ENCODE peak calls at places on chromosomes 16 and 17, in four cellular contexts. One of them, this sample, is unnamed.

GRCh38 chr17:55005520-55005919 is 37.0 kb downstream of the STXBP4 start:
- DNase-seq in cardiac septum: no peak
- DNase-seq in lung microvascular endothelial cell: peak
- DNase-seq in GM03348: peak
- DNase-seq in this sample: peak

GRCh38 chr16:64206877-64207276 is 915.0 kb downstream of the CDH11 start:
- DNase-seq in cardiac septum: no peak
- DNase-seq in lung microvascular endothelial cell: no peak
- DNase-seq in GM03348: no peak
- DNase-seq in this sample: peak

GRCh38 chr16:14510939-14511797 is 118.9 kb downstream of the PARN start:
- DNase-seq in cardiac septum: no peak
- DNase-seq in lung microvascular endothelial cell: peak
- DNase-seq in GM03348: peak
- DNase-seq in this sample: peak

GRCh38 chr16:7025616-7026190 is 306.9 kb upstream of the RBFOX1 start:
- DNase-seq in cardiac septum: no peak
- DNase-seq in lung microvascular endothelial cell: peak
- DNase-seq in GM03348: peak
- DNase-seq in this sample: peak

GRCh38 chr17:57519199-57519598 is 225.9 kb downstream of the CCDC182 start:
- DNase-seq in cardiac septum: no peak
- DNase-seq in lung microvascular endothelial cell: no peak
- DNase-seq in GM03348: no peak
- DNase-seq in this sample: peak

GRCh38 chr17:11898526-11899235 is 98.6 kb downstream of the ZNF18 start:
- DNase-seq in cardiac septum: no peak
- DNase-seq in lung microvascular endothelial cell: peak
- DNase-seq in GM03348: no peak
- DNase-seq in this sample: no peak

GRCh38 chr16:10738231-10739077 is 5.2 kb upstream of the NUBP1 start:
- DNase-seq in cardiac septum: peak
- DNase-seq in lung microvascular endothelial cell: peak
- DNase-seq in GM03348: peak
- DNase-seq in this sample: peak

GRCh38 chr16:9703731-9704130 is 478.5 kb downstream of the GRIN2A start:
- DNase-seq in cardiac septum: no peak
- DNase-seq in lung microvascular endothelial cell: no peak
- DNase-seq in GM03348: no peak
- DNase-seq in this sample: no peak

GRCh38 chr16:4660454-4661007 is 32.8 kb upstream of the NUDT16L1 start:
- DNase-seq in cardiac septum: no peak
- DNase-seq in lung microvascular endothelial cell: peak
- DNase-seq in GM03348: no peak
- DNase-seq in this sample: no peak

GRCh38 chr17:75738218-75738802 is 17.1 kb downstream of the ITGB4 start:
- DNase-seq in cardiac septum: peak
- DNase-seq in lung microvascular endothelial cell: no peak
- DNase-seq in GM03348: peak
- DNase-seq in this sample: peak

GRCh38 chr16:4053663-4054479 is 62.4 kb downstream of the ADCY9 start:
- DNase-seq in cardiac septum: no peak
- DNase-seq in lung microvascular endothelial cell: peak
- DNase-seq in GM03348: peak
- DNase-seq in this sample: peak

GRCh38 chr16:6362321-6362720 is 970.3 kb upstream of the RBFOX1 start:
- DNase-seq in cardiac septum: no peak
- DNase-seq in lung microvascular endothelial cell: no peak
- DNase-seq in GM03348: no peak
- DNase-seq in this sample: no peak

GRCh38 chr17:29091591-29092291 is 48.8 kb downstream of the PIPOX start:
- DNase-seq in cardiac septum: no peak
- DNase-seq in lung microvascular endothelial cell: no peak
- DNase-seq in GM03348: no peak
- DNase-seq in this sample: no peak

GRCh38 chr17:17089206-17089550 is 46.9 kb downstream of the MPRIP start:
- DNase-seq in cardiac septum: peak
- DNase-seq in lung microvascular endothelial cell: no peak
- DNase-seq in GM03348: no peak
- DNase-seq in this sample: no peak

GRCh38 chr17:45752246-45752645 is 31.9 kb upstream of the CRHR1 start:
- DNase-seq in cardiac septum: peak
- DNase-seq in lung microvascular endothelial cell: no peak
- DNase-seq in GM03348: no peak
- DNase-seq in this sample: no peak

GRCh38 chr16:48942996-48943395 is 333.0 kb upstream of the N4BP1 start:
- DNase-seq in cardiac septum: no peak
- DNase-seq in lung microvascular endothelial cell: no peak
- DNase-seq in GM03348: no peak
- DNase-seq in this sample: no peak

GRCh38 chr17:50428831-50429424 is 2.9 kb downstream of the ACSF2 start:
- DNase-seq in cardiac septum: no peak
- DNase-seq in lung microvascular endothelial cell: no peak
- DNase-seq in GM03348: no peak
- DNase-seq in this sample: no peak

GRCh38 chr17:6574689-6575595 is 18.6 kb upstream of the PITPNM3 start:
- DNase-seq in cardiac septum: no peak
- DNase-seq in lung microvascular endothelial cell: peak
- DNase-seq in GM03348: peak
- DNase-seq in this sample: peak

GRCh38 chr16:2039286-2040030 is 8.2 kb downstream of the NTHL1 start:
- DNase-seq in cardiac septum: peak
- DNase-seq in lung microvascular endothelial cell: peak
- DNase-seq in GM03348: peak
- DNase-seq in this sample: peak

GRCh38 chr17:40356906-40357861 is 7.4 kb downstream of the GJD3 start:
- DNase-seq in cardiac septum: no peak
- DNase-seq in lung microvascular endothelial cell: no peak
- DNase-seq in GM03348: no peak
- DNase-seq in this sample: peak

GRCh38 chr17:77478899-77479298 is 338.1 kb downstream of the SEC14L1 start:
- DNase-seq in cardiac septum: no peak
- DNase-seq in lung microvascular endothelial cell: no peak
- DNase-seq in GM03348: no peak
- DNase-seq in this sample: no peak

GRCh38 chr17:50604470-50604869 is 30.2 kb upstream of the ABCC3 start:
- DNase-seq in cardiac septum: no peak
- DNase-seq in lung microvascular endothelial cell: peak
- DNase-seq in GM03348: peak
- DNase-seq in this sample: peak

GRCh38 chr17:42518755-42519545 is 17.1 kb upstream of the NAGLU start:
- DNase-seq in cardiac septum: no peak
- DNase-seq in lung microvascular endothelial cell: peak
- DNase-seq in GM03348: no peak
- DNase-seq in this sample: no peak

GRCh38 chr17:77887464-77888241 is 70.8 kb upstream of the TNRC6C start:
- DNase-seq in cardiac septum: peak
- DNase-seq in lung microvascular endothelial cell: peak
- DNase-seq in GM03348: peak
- DNase-seq in this sample: peak

GRCh38 chr17:42359133-42359532 is 29.1 kb downstream of the STAT3 start:
- DNase-seq in cardiac septum: no peak
- DNase-seq in lung microvascular endothelial cell: no peak
- DNase-seq in GM03348: no peak
- DNase-seq in this sample: no peak

GRCh38 chr17:65707780-65708179 is 146.3 kb upstream of the AXIN2 start:
- DNase-seq in cardiac septum: no peak
- DNase-seq in lung microvascular endothelial cell: no peak
- DNase-seq in GM03348: no peak
- DNase-seq in this sample: no peak

GRCh38 chr17:40886090-40886489 is 1.0 kb upstream of the KRT20 start:
- DNase-seq in cardiac septum: no peak
- DNase-seq in lung microvascular endothelial cell: peak
- DNase-seq in GM03348: peak
- DNase-seq in this sample: no peak

GRCh38 chr16:81586421-81586820 is 141.8 kb downstream of the CMIP start:
- DNase-seq in cardiac septum: no peak
- DNase-seq in lung microvascular endothelial cell: no peak
- DNase-seq in GM03348: no peak
- DNase-seq in this sample: no peak

This sample was measured in AG20443.